ENCODE peak calls at places on chromosomes 16 and 17, in eight cellular contexts. I is CD8-positive, alpha-beta T cell; M is dorsolateral prefrontal cortex; P is cardiac fibroblast; A is lower leg skin; V is upper lobe of right lung; C is tibial artery; D is SK-N-SH. H is an unnamed sample.

GRCh38 chr16:70592106-70592571 is 54.2 kb upstream of the IL34 start:
- DNase-seq in A (peak), C (peak), V (no peak), M (no peak), I (no peak), D (no peak), P (peak), H (no peak)

GRCh38 chr16:69498926-69499325 is 66.8 kb upstream of the NFAT5 start:
- DNase-seq in I (no peak), P (no peak), C (no peak), D (no peak), A (no peak), V (no peak), M (no peak), H (no peak)

GRCh38 chr17:64499805-64500486 is 3.1 kb upstream of the POLG2 start:
- DNase-seq in I (no peak), C (no peak), P (peak), D (no peak), A (no peak), M (no peak), V (no peak), H (no peak)

GRCh38 chr16:2371421-2371820 is 30.9 kb upstream of the ABCA3 start:
- DNase-seq in M (no peak), A (no peak), D (no peak), I (no peak), C (no peak), P (peak), V (no peak), H (no peak)

GRCh38 chr16:66603537-66604375 is 748 bp upstream of the CMTM3 start:
- DNase-seq in V (peak), P (peak), C (peak), M (no peak), A (peak), I (peak), D (peak), H (no peak)

GRCh38 chr17:13031718-13032350 is 14.0 kb upstream of the ELAC2 start:
- DNase-seq in I (peak), P (peak), A (peak), M (no peak), D (peak), C (peak), V (no peak), H (no peak)

GRCh38 chr17:42980766-42981397 is 517 bp downstream of the RUNDC1 start:
- DNase-seq in C (no peak), M (peak), V (peak), P (peak), D (peak), I (peak), A (no peak), H (no peak)

GRCh38 chr16:67247698-67248400 is 568 bp upstream of the FHOD1 start:
- DNase-seq in V (no peak), A (no peak), I (no peak), C (peak), D (no peak), M (no peak), P (no peak), H (no peak)

GRCh38 chr16:51621610-51622009 is 470.5 kb upstream of the SALL1 start:
- DNase-seq in I (no peak), A (no peak), P (no peak), M (no peak), D (no peak), C (no peak), V (no peak), H (no peak)

GRCh38 chr16:56286819-56287218 is 95.5 kb downstream of the GNAO1 start:
- DNase-seq in M (no peak), D (no peak), I (no peak), P (no peak), C (no peak), A (no peak), V (no peak), H (no peak)

GRCh38 chr16:54647731-54648221 is 282.9 kb upstream of the IRX5 start:
- DNase-seq in D (no peak), P (peak), I (no peak), M (no peak), V (no peak), A (no peak), C (no peak), H (no peak)

GRCh38 chr16:77856455-77857138 is 68.2 kb downstream of the VAT1L start:
- DNase-seq in V (no peak), C (no peak), D (no peak), P (no peak), I (no peak), A (peak), M (no peak), H (no peak)

DNA sequence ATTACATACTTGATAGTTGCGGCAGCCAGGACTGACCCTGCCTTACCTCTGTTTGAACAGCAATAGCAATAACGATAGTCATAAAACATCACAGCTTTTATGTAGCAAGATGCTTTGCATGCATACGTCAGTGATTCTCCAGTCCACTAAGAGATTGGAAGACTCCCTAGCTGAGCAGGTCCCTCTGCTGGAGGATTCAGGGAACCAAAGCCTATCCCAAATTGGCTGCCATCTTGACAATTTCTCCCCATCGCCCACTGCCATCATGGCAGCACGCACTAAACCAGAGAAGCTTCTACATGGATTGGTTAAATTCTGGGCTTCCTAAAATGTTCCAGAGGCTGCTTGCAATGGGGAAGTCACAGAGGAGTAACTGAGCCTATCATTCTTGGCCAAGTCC is 360.6 kb upstream of the XYLT1 start:
- DNase-seq in V (no peak), I (no peak), C (no peak), M (no peak), P (no peak), A (no peak), D (no peak), H (no peak)
- TF ChIP-seq CTCF in V (no peak), I (no peak), C (no peak), M (no peak), P (no peak), A (no peak), D (peak), H (peak)

GRCh38 chr16:4111748-4112696 is 4.2 kb downstream of the ADCY9 start:
- DNase-seq in V (no peak), P (peak), A (no peak), M (no peak), D (no peak), C (no peak), I (no peak), H (no peak)

GRCh38 chr16:4115209-4115940 is 867 bp downstream of the ADCY9 start:
- DNase-seq in D (peak), V (peak), P (peak), A (peak), I (peak), C (peak), M (peak), H (no peak)

GRCh38 chr16:4114257-4115208 is 1.7 kb downstream of the ADCY9 start:
- DNase-seq in C (no peak), D (no peak), V (peak), P (no peak), A (no peak), M (peak), I (no peak), H (no peak)

GRCh38 chr16:4115941-4116327 is 308 bp downstream of the ADCY9 start:
- DNase-seq in A (no peak), V (no peak), P (no peak), M (no peak), C (no peak), D (no peak), I (peak), H (no peak)

GRCh38 chr16:4113358-4114256 is 2.6 kb downstream of the ADCY9 start:
- DNase-seq in A (no peak), M (no peak), I (no peak), V (no peak), D (no peak), C (no peak), P (peak), H (no peak)
- H3K4me3 ChIP-seq in A (no peak), M (peak), I (no peak), V (peak), D (no peak), C (peak), P (peak), H (peak)

GRCh38 chr17:67606896-67607604 is 110.7 kb upstream of the NOL11 start:
- DNase-seq in M (no peak), D (peak), I (no peak), C (no peak), A (peak), P (peak), V (no peak), H (no peak)
- TF ChIP-seq CTCF in M (no peak), D (peak), I (no peak), C (no peak), A (no peak), P (no peak), V (no peak), H (no peak)

DNA sequence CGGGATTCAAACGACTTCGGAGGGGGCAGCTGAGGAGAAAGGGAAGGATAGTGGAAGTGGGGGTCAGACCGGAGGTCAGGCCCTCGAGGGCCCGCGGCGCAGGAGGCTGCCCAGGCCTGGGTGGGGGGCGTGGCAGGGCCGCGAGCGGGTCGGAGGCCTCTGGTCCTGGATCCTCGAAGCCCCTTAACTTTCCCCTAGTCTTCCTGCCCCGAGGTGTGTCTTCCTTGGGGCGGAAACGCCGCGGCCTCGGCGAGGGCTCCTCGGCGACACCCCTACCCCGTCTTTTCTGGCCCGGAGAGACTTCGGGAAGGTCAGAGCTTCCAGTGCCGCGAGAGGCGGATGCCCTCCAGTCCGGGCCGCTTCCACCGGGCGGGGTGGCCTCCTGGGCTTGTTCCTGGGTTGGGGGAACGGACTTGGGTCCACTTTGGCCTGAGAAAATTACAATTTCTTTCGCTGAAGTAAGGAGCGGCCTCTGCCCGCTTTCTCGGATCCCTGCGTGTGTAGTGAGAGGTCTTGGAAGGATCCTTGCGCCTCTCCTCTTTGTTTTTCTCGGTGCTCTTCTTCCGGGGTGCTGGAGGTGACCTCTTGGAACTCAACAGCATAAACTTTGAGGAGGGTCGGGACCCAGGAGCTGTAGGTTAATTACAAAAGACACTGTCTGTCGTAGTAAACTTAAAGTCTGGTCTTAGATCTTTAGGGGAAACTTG is 501 bp downstream of the IST1 start:
- DNase-seq in C (no peak), M (no peak), I (peak), P (peak), A (peak), D (no peak), V (peak), H (no peak)
- H3K4me3 ChIP-seq in C (peak), M (peak), I (peak), P (peak), A (peak), D (peak), V (peak), H (peak)

GRCh38 chr16:80341242-80341641 is 199.6 kb upstream of the DYNLRB2 start:
- DNase-seq in C (no peak), V (no peak), M (no peak), D (no peak), I (no peak), P (no peak), A (no peak), H (no peak)
- TF ChIP-seq CTCF in C (no peak), V (no peak), M (no peak), D (no peak), I (no peak), P (no peak), A (no peak), H (no peak)

GRCh38 chr16:27350006-27350405 is 36.2 kb downstream of the IL4R start:
- DNase-seq in I (no peak), D (no peak), P (no peak), C (no peak), M (no peak), V (no peak), A (no peak), H (no peak)

GRCh38 chr16:27346818-27347217 is 33.0 kb downstream of the IL4R start:
- DNase-seq in A (no peak), I (no peak), M (no peak), V (no peak), C (no peak), P (no peak), D (no peak), H (no peak)

GRCh38 chr16:27347930-27348685 is 34.3 kb downstream of the IL4R start:
- DNase-seq in V (no peak), A (no peak), M (no peak), P (no peak), C (no peak), D (peak), I (no peak), H (no peak)

GRCh38 chr16:27352026-27352425 is 38.3 kb downstream of the IL4R start:
- DNase-seq in P (no peak), D (no peak), C (no peak), I (no peak), A (no peak), M (no peak), V (no peak), H (no peak)

GRCh38 chr16:27349276-27349675 is 35.5 kb downstream of the IL4R start:
- DNase-seq in P (no peak), C (no peak), D (no peak), M (no peak), V (no peak), I (no peak), A (no peak), H (no peak)
- H3K4me3 ChIP-seq in P (no peak), C (no peak), D (no peak), M (no peak), V (no peak), I (no peak), A (no peak), H (no peak)

DNA sequence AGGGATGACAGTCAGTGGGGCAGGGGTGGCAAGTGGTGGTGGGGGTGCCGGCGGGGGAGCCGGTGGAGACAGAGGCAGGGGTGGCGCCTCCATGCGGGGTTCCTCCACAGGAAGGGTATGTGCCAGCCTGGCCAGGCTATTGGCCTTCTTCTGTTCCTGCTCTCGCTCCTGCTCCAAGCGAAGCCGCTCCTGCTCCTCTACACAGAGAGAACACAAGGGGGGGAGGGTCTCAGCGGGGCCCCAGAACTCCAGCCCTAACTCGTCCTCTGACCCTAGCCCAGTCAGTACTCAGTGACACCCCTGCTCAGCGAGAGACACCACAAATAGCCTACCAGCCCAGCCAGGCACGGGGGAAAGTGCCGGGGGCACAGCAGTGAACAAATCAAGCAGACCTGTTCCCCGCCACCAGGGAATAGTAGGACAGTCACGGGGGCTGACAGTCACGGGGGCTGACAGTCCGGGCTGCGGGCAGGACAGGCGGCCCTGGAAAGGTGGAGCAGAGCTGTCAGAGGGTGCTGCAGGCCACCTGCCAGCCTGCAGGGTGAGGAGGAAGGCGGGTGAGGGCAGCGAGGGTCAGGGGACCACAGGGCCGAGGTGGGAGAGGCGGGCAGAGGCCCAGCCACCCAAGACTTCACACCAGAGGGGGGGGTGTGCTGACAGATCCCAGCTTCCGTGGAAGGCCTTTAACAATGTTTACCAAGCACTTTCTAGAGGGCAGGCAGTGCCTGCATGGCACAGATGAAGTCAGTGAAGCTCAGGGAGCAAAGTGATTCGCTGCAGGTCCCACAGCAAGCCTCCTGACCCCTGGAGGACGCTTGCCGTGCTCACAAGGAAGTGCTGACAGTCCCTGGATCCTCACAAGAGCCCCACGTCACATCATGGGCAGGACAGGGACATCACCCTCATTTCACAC is 5.3 kb downstream of the MNT start:
- DNase-seq in M (no peak), V (peak), D (no peak), I (no peak), P (peak), A (no peak), C (no peak), H (no peak)
- TF ChIP-seq CTCF in M (no peak), V (peak), D (no peak), I (no peak), P (peak), A (no peak), C (no peak), H (no peak)

H was measured in HFF-Myc.